ENCODE peak calls at places on chromosomes 3 and 15, in six cellular contexts. One of them, this sample, is unnamed.

GRCh38 chr15:29970402-29970695 is 112.4 kb upstream of the GOLGA8J start:
- DNase-seq in Caco-2: no peak
- DNase-seq in thyroid gland: no peak
- DNase-seq in tibial artery: no peak
- DNase-seq in RWPE2: no peak
- DNase-seq in HCT116: no peak
- DNase-seq in this sample: no peak

GRCh38 chr15:68209735-68210408 is 4.7 kb upstream of the CALML4 start:
- DNase-seq in Caco-2: no peak
- DNase-seq in thyroid gland: no peak
- DNase-seq in tibial artery: peak; percentile 17
- DNase-seq in RWPE2: peak; percentile 80
- DNase-seq in HCT116: no peak
- DNase-seq in this sample: no peak

GRCh38 chr15:65032823-65033537 is 3.5 kb upstream of the MTFMT start:
- DNase-seq in Caco-2: peak; percentile 92
- DNase-seq in thyroid gland: peak; percentile 75
- DNase-seq in tibial artery: peak; percentile 47
- DNase-seq in RWPE2: no peak
- DNase-seq in HCT116: peak; percentile 89
- DNase-seq in this sample: peak; percentile 37

GRCh38 chr3:158539414-158540014 is 31.5 kb upstream of the MLF1 start:
- DNase-seq in Caco-2: no peak
- DNase-seq in thyroid gland: peak; percentile 20
- DNase-seq in tibial artery: no peak
- DNase-seq in RWPE2: no peak
- DNase-seq in HCT116: peak; percentile 42
- DNase-seq in this sample: no peak

GRCh38 chr3:13657660-13658435 is 108.9 kb downstream of the FBLN2 start:
- DNase-seq in Caco-2: peak; percentile 57
- DNase-seq in thyroid gland: peak; percentile 32
- DNase-seq in tibial artery: no peak
- DNase-seq in RWPE2: no peak
- DNase-seq in HCT116: peak; percentile 26
- DNase-seq in this sample: peak; percentile 68

GRCh38 chr3:112531358-112531781 is 30.4 kb downstream of the ATG3 start:
- DNase-seq in Caco-2: no peak
- DNase-seq in thyroid gland: no peak
- DNase-seq in tibial artery: no peak
- DNase-seq in RWPE2: no peak
- DNase-seq in HCT116: peak; percentile 6
- DNase-seq in this sample: no peak

GRCh38 chr3:58874795-58875194 is 175.0 kb downstream of the CFAP20DC start:
- DNase-seq in Caco-2: no peak
- DNase-seq in thyroid gland: no peak
- DNase-seq in tibial artery: no peak
- DNase-seq in RWPE2: peak; percentile 72
- DNase-seq in HCT116: peak; percentile 64
- DNase-seq in this sample: no peak

GRCh38 chr3:17088602-17089313 is 204.0 kb downstream of the PLCL2 start:
- DNase-seq in Caco-2: no peak
- DNase-seq in thyroid gland: peak; percentile 3
- DNase-seq in tibial artery: no peak
- DNase-seq in RWPE2: no peak
- DNase-seq in HCT116: no peak
- DNase-seq in this sample: peak; percentile 58

GRCh38 chr15:63888146-63888545 is 54.4 kb upstream of the HERC1 start:
- DNase-seq in Caco-2: no peak
- DNase-seq in thyroid gland: no peak
- DNase-seq in tibial artery: no peak
- DNase-seq in RWPE2: no peak
- DNase-seq in HCT116: no peak
- DNase-seq in this sample: no peak

GRCh38 chr15:28977377-28978010 is 91.7 kb downstream of the APBA2 start:
- DNase-seq in Caco-2: no peak
- DNase-seq in thyroid gland: no peak
- DNase-seq in tibial artery: no peak
- DNase-seq in RWPE2: peak; percentile 95
- DNase-seq in HCT116: peak; percentile 73
- DNase-seq in this sample: no peak

GRCh38 chr3:124149774-124150173 is 157.8 kb upstream of the ROPN1 start:
- DNase-seq in Caco-2: no peak
- DNase-seq in thyroid gland: no peak
- DNase-seq in tibial artery: no peak
- DNase-seq in RWPE2: no peak
- DNase-seq in HCT116: no peak
- DNase-seq in this sample: no peak

GRCh38 chr15:57914350-57915055 is 151.0 kb downstream of the ALDH1A2 start:
- DNase-seq in Caco-2: no peak
- DNase-seq in thyroid gland: no peak
- DNase-seq in tibial artery: no peak
- DNase-seq in RWPE2: no peak
- DNase-seq in HCT116: no peak
- DNase-seq in this sample: no peak

GRCh38 chr15:34642252-34642651 is 58.8 kb upstream of the GOLGA8B start:
- DNase-seq in Caco-2: no peak
- DNase-seq in thyroid gland: no peak
- DNase-seq in tibial artery: no peak
- DNase-seq in RWPE2: no peak
- DNase-seq in HCT116: no peak
- DNase-seq in this sample: no peak

GRCh38 chr15:33985287-33985686 is 17.0 kb downstream of the CHRM5 start:
- DNase-seq in Caco-2: no peak
- DNase-seq in thyroid gland: no peak
- DNase-seq in tibial artery: no peak
- DNase-seq in RWPE2: no peak
- DNase-seq in HCT116: no peak
- DNase-seq in this sample: no peak

GRCh38 chr3:145698252-145698651 is 462.7 kb downstream of the PLOD2 start:
- DNase-seq in Caco-2: no peak
- DNase-seq in thyroid gland: no peak
- DNase-seq in tibial artery: no peak
- DNase-seq in RWPE2: no peak
- DNase-seq in HCT116: no peak
- DNase-seq in this sample: no peak

GRCh38 chr3:172143060-172143451 is 103.7 kb downstream of the FNDC3B start:
- DNase-seq in Caco-2: no peak
- DNase-seq in thyroid gland: no peak
- DNase-seq in tibial artery: no peak
- DNase-seq in RWPE2: no peak
- DNase-seq in HCT116: no peak
- DNase-seq in this sample: no peak

GRCh38 chr3:172138792-172139507 is 99.6 kb downstream of the FNDC3B start:
- DNase-seq in Caco-2: no peak
- DNase-seq in thyroid gland: peak; percentile 79
- DNase-seq in tibial artery: peak; percentile 77
- DNase-seq in RWPE2: no peak
- DNase-seq in HCT116: no peak
- DNase-seq in this sample: no peak

GRCh38 chr3:172139528-172140276 is 100.3 kb downstream of the FNDC3B start:
- DNase-seq in Caco-2: no peak
- DNase-seq in thyroid gland: no peak
- DNase-seq in tibial artery: no peak
- DNase-seq in RWPE2: no peak
- DNase-seq in HCT116: no peak
- DNase-seq in this sample: no peak

GRCh38 chr3:172142074-172143059 is 103.0 kb downstream of the FNDC3B start:
- DNase-seq in Caco-2: no peak
- DNase-seq in thyroid gland: no peak
- DNase-seq in tibial artery: no peak
- DNase-seq in RWPE2: no peak
- DNase-seq in HCT116: no peak
- DNase-seq in this sample: no peak

GRCh38 chr3:172140499-172141391 is 101.4 kb downstream of the FNDC3B start:
- DNase-seq in Caco-2: peak; percentile 92
- DNase-seq in thyroid gland: peak; percentile 22
- DNase-seq in tibial artery: no peak
- DNase-seq in RWPE2: peak; percentile 79
- DNase-seq in HCT116: no peak
- DNase-seq in this sample: no peak
- H3K4me1 ChIP-seq in Caco-2: peaks cover 58% of the 10 kb centered on the region
- H3K4me1 ChIP-seq in thyroid gland: peaks cover 85% of the 10 kb centered on the region
- H3K4me1 ChIP-seq in tibial artery: peaks cover 67% of the 10 kb centered on the region
- H3K4me1 ChIP-seq in RWPE2: peaks cover 73% of the 10 kb centered on the region
- H3K4me1 ChIP-seq in HCT116: peaks cover 71% of the 10 kb centered on the region
- H3K4me1 ChIP-seq in this sample: peaks cover 14% of the 10 kb centered on the region

GRCh38 chr3:157091096-157091833 is 68.7 kb downstream of the CCNL1 start:
- DNase-seq in Caco-2: no peak
- DNase-seq in thyroid gland: no peak
- DNase-seq in tibial artery: no peak
- DNase-seq in RWPE2: no peak
- DNase-seq in HCT116: no peak
- DNase-seq in this sample: no peak
- H3K4me1 ChIP-seq in Caco-2: peaks cover 26% of the 10 kb centered on the region
- H3K4me1 ChIP-seq in thyroid gland: peaks cover 50% of the 10 kb centered on the region
- H3K4me1 ChIP-seq in tibial artery: peaks cover 43% of the 10 kb centered on the region
- H3K4me1 ChIP-seq in RWPE2: peaks cover 21% of the 10 kb centered on the region
- H3K4me1 ChIP-seq in HCT116: peaks cover 19% of the 10 kb centered on the region
- H3K4me1 ChIP-seq in this sample: peaks cover 18% of the 10 kb centered on the region

GRCh38 chr3:117102441-117102840 is 392.9 kb downstream of the TUSC7 start:
- DNase-seq in Caco-2: no peak
- DNase-seq in thyroid gland: no peak
- DNase-seq in tibial artery: no peak
- DNase-seq in RWPE2: no peak
- DNase-seq in HCT116: no peak
- DNase-seq in this sample: no peak
- H3K4me1 ChIP-seq in Caco-2: no peaks in the 10 kb centered on the region
- H3K4me1 ChIP-seq in thyroid gland: no peaks in the 10 kb centered on the region
- H3K4me1 ChIP-seq in tibial artery: no peaks in the 10 kb centered on the region
- H3K4me1 ChIP-seq in RWPE2: no peaks in the 10 kb centered on the region
- H3K4me1 ChIP-seq in HCT116: no peaks in the 10 kb centered on the region
- H3K4me1 ChIP-seq in this sample: no peaks in the 10 kb centered on the region

GRCh38 chr3:40843851-40844548 is 319.2 kb downstream of the ZNF621 start:
- DNase-seq in Caco-2: peak; percentile 66
- DNase-seq in thyroid gland: no peak
- DNase-seq in tibial artery: no peak
- DNase-seq in RWPE2: no peak
- DNase-seq in HCT116: no peak
- DNase-seq in this sample: no peak

GRCh38 chr3:40846466-40846865 is 321.7 kb downstream of the ZNF621 start:
- DNase-seq in Caco-2: no peak
- DNase-seq in thyroid gland: no peak
- DNase-seq in tibial artery: no peak
- DNase-seq in RWPE2: no peak
- DNase-seq in HCT116: no peak
- DNase-seq in this sample: no peak

GRCh38 chr3:40847571-40847992 is 322.8 kb downstream of the ZNF621 start:
- DNase-seq in Caco-2: peak; percentile 54
- DNase-seq in thyroid gland: no peak
- DNase-seq in tibial artery: no peak
- DNase-seq in RWPE2: no peak
- DNase-seq in HCT116: no peak
- DNase-seq in this sample: no peak

GRCh38 chr3:40845447-40845846 is 320.7 kb downstream of the ZNF621 start:
- DNase-seq in Caco-2: no peak
- DNase-seq in thyroid gland: no peak
- DNase-seq in tibial artery: no peak
- DNase-seq in RWPE2: no peak
- DNase-seq in HCT116: no peak
- DNase-seq in this sample: no peak

DNA sequence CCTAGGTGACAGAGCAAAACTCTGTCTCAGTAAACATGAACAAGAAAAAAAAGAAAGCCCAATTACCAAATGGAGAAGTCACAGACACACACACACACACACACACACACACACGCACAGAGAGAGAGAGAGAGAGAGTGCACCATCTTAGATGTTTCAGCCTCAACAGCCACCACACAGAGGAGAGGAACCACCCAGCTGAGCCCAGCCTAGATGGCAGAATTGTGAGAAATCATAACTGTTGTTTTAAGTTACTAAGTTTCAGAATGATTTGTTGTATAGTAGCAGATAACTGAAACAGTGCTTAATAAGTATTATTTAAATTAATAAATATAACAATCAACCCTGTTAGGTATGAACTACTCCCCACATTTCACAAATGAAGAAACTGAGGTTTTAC is 321.2 kb downstream of the ZNF621 start:
- DNase-seq in Caco-2: no peak
- DNase-seq in thyroid gland: no peak
- DNase-seq in tibial artery: no peak
- DNase-seq in RWPE2: no peak
- DNase-seq in HCT116: no peak
- DNase-seq in this sample: no peak
- H3K4me1 ChIP-seq in Caco-2: peaks cover 7% of the 10 kb centered on the region
- H3K4me1 ChIP-seq in thyroid gland: no peaks in the 10 kb centered on the region
- H3K4me1 ChIP-seq in tibial artery: no peaks in the 10 kb centered on the region
- H3K4me1 ChIP-seq in RWPE2: no peaks in the 10 kb centered on the region
- H3K4me1 ChIP-seq in HCT116: no peaks in the 10 kb centered on the region
- H3K4me1 ChIP-seq in this sample: no peaks in the 10 kb centered on the region

GRCh38 chr3:101954946-101955345 is 105.6 kb downstream of the NFKBIZ start:
- DNase-seq in Caco-2: no peak
- DNase-seq in thyroid gland: no peak
- DNase-seq in tibial artery: no peak
- DNase-seq in RWPE2: no peak
- DNase-seq in HCT116: no peak
- DNase-seq in this sample: no peak
- H3K4me1 ChIP-seq in Caco-2: no peaks in the 10 kb centered on the region
- H3K4me1 ChIP-seq in thyroid gland: peaks cover 20% of the 10 kb centered on the region
- H3K4me1 ChIP-seq in tibial artery: peaks cover 19% of the 10 kb centered on the region
- H3K4me1 ChIP-seq in RWPE2: no peaks in the 10 kb centered on the region
- H3K4me1 ChIP-seq in HCT116: no peaks in the 10 kb centered on the region
- H3K4me1 ChIP-seq in this sample: no peaks in the 10 kb centered on the region

GRCh38 chr3:143526016-143526540 is 322.2 kb downstream of the SLC9A9 start:
- DNase-seq in Caco-2: no peak
- DNase-seq in thyroid gland: peak; percentile 12
- DNase-seq in tibial artery: no peak
- DNase-seq in RWPE2: no peak
- DNase-seq in HCT116: no peak
- DNase-seq in this sample: no peak
- H3K4me1 ChIP-seq in Caco-2: no peaks in the 10 kb centered on the region
- H3K4me1 ChIP-seq in thyroid gland: peaks cover 30% of the 10 kb centered on the region
- H3K4me1 ChIP-seq in tibial artery: peaks cover 8% of the 10 kb centered on the region
- H3K4me1 ChIP-seq in RWPE2: no peaks in the 10 kb centered on the region
- H3K4me1 ChIP-seq in HCT116: no peaks in the 10 kb centered on the region
- H3K4me1 ChIP-seq in this sample: peaks cover 15% of the 10 kb centered on the region

DNA sequence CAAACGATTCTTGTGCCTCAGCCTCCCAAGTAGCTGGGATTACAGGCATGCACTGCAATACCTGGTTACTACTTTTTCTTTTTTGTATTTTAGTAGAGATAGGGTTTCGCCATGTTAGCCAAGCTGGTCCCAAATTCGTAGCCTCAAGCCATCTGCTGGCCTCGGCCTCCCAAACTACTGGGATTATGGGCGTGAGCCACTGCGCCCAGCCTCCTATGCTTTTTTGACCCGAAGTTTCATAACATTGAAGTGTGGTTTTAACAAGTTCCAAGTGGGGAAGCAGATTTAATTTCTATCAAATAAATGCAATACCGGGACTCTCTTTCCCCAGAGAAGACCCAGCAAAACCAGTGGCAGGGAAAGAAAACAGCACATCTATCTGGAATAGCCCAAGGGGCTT is 13.7 kb downstream of the SH3BP5 start:
- DNase-seq in Caco-2: no peak
- DNase-seq in thyroid gland: no peak
- DNase-seq in tibial artery: no peak
- DNase-seq in RWPE2: no peak
- DNase-seq in HCT116: no peak
- DNase-seq in this sample: no peak
- H3K4me1 ChIP-seq in Caco-2: peaks cover 28% of the 10 kb centered on the region
- H3K4me1 ChIP-seq in thyroid gland: peaks cover 88% of the 10 kb centered on the region
- H3K4me1 ChIP-seq in tibial artery: peaks cover 84% of the 10 kb centered on the region
- H3K4me1 ChIP-seq in RWPE2: peaks cover 23% of the 10 kb centered on the region
- H3K4me1 ChIP-seq in HCT116: peaks cover 11% of the 10 kb centered on the region
- H3K4me1 ChIP-seq in this sample: peaks cover 39% of the 10 kb centered on the region